ENCODE peak calls at places on chromosomes 5 and 9, in eight cellular contexts. H, Y, Z, P, B, Q, N and G are unnamed samples.

GRCh38 chr5:168701641-168702040 is 122.5 kb upstream of the PANK3 start:
- DNase-seq in N (no peak), P (no peak), H (no peak), Q (no peak), Y (no peak), Z (no peak), B (no peak), G (no peak)

GRCh38 chr5:94749048-94749447 is 130.6 kb downstream of the SLF1 start:
- DNase-seq in P (no peak), Q (no peak), Z (no peak), Y (no peak), H (no peak), B (no peak), N (no peak), G (no peak)

GRCh38 chr5:3348576-3349535 is 246.8 kb upstream of the IRX1 start:
- DNase-seq in H (peak; percentile 9), Q (no peak), B (no peak), Z (no peak), P (no peak), Y (no peak), N (no peak), G (no peak)

GRCh38 chr5:82335807-82336206 is 57.7 kb upstream of the RPS23 start:
- DNase-seq in N (no peak), Q (peak; percentile 69), Y (no peak), P (no peak), H (no peak), B (no peak), Z (no peak), G (no peak)

GRCh38 chr5:93902288-93902687 is 160.9 kb upstream of the POU5F2 start:
- DNase-seq in Z (no peak), P (no peak), B (no peak), H (no peak), Q (no peak), Y (no peak), N (no peak), G (no peak)

GRCh38 chr9:108473209-108474112 is 382.3 kb downstream of the ACTL7B start:
- DNase-seq in N (no peak), P (peak; percentile 78), Z (no peak), Q (peak; percentile 61), H (peak; percentile 57), Y (no peak), B (no peak), G (peak; percentile 90)

GRCh38 chr5:6125781-6126180 is 252.6 kb downstream of the MED10 start:
- DNase-seq in Q (no peak), N (no peak), Y (no peak), B (no peak), Z (no peak), H (no peak), P (no peak), G (no peak)

GRCh38 chr9:8282555-8282954 is 483.0 kb upstream of the DMAC1 start:
- DNase-seq in P (no peak), Y (no peak), N (no peak), H (no peak), Z (no peak), B (peak; percentile 52), Q (no peak), G (no peak)

GRCh38 chr5:173781826-173782670 is 106.1 kb upstream of the CPEB4 start:
- DNase-seq in P (peak; percentile 86), H (peak; percentile 92), N (peak; percentile 57), Q (peak; percentile 94), Z (peak; percentile 75), Y (peak; percentile 60), B (no peak), G (peak; percentile 95)

GRCh38 chr5:137563301-137563645 is 64.1 kb upstream of the SPOCK1 start:
- DNase-seq in N (no peak), Q (no peak), Y (no peak), P (no peak), H (no peak), B (no peak), Z (no peak), G (no peak)

GRCh38 chr9:73179594-73179993 is 27.9 kb downstream of the ANXA1 start:
- DNase-seq in P (no peak), Q (peak; percentile 16), Z (no peak), N (no peak), Y (no peak), B (peak; percentile 73), H (no peak), G (no peak)

GRCh38 chr5:61881821-61882220 is 424.2 kb upstream of the KIF2A start:
- DNase-seq in B (no peak), Z (no peak), Y (no peak), Q (peak; percentile 3), H (no peak), N (no peak), P (peak; percentile 58), G (no peak)

GRCh38 chr9:127915801-127916664 is 808 bp downstream of the ST6GALNAC4 start:
- DNase-seq in Y (no peak), Z (no peak), N (peak; percentile 49), B (no peak), H (no peak), Q (no peak), P (no peak), G (no peak)

GRCh38 chr9:72029986-72030385 is 30.4 kb downstream of the C9orf57 start:
- DNase-seq in P (peak; percentile 21), Z (no peak), Y (no peak), N (no peak), Q (no peak), B (no peak), H (no peak), G (no peak)

GRCh38 chr9:114524401-114524800 is 19.1 kb upstream of the WHRN start:
- DNase-seq in B (no peak), N (no peak), P (no peak), H (no peak), Q (no peak), Y (no peak), Z (no peak), G (no peak)

GRCh38 chr9:84393266-84393905 is 52.8 kb upstream of the SLC28A3 start:
- DNase-seq in B (no peak), Y (no peak), H (no peak), P (no peak), Q (no peak), Z (no peak), N (no peak), G (no peak)

GRCh38 chr9:10054456-10054855 is 558.3 kb downstream of the PTPRD start:
- DNase-seq in B (no peak), N (no peak), Y (no peak), Q (no peak), P (no peak), H (no peak), Z (no peak), G (no peak)

GRCh38 chr5:130875673-130876072 is 289.4 kb downstream of the HINT1 start:
- DNase-seq in N (no peak), Q (no peak), B (no peak), Y (no peak), Z (no peak), H (no peak), P (no peak), G (no peak)

GRCh38 chr5:32458799-32459400 is 14.4 kb upstream of the ZFR start:
- DNase-seq in Y (no peak), Q (no peak), P (no peak), H (no peak), B (no peak), Z (no peak), N (no peak), G (no peak)

GRCh38 chr5:139342423-139342723 is 719 bp downstream of the PAIP2 start:
- DNase-seq in B (no peak), Y (no peak), H (no peak), Q (no peak), Z (no peak), N (no peak), P (no peak), G (no peak)

GRCh38 chr9:125659201-125659840 is 47.7 kb downstream of the MAPKAP1 start:
- DNase-seq in Y (no peak), B (no peak), P (peak; percentile 25), H (no peak), Z (no peak), N (no peak), Q (peak; percentile 38), G (no peak)

GRCh38 chr5:87156631-87157030 is 111.1 kb upstream of the RASA1 start:
- DNase-seq in P (peak; percentile 50), Z (no peak), Y (no peak), H (no peak), Q (no peak), B (no peak), N (no peak), G (no peak)

GRCh38 chr9:78408388-78408787 is 111.5 kb downstream of the PSAT1 start:
- DNase-seq in H (no peak), Q (no peak), Z (no peak), P (no peak), Y (no peak), N (no peak), B (no peak), G (no peak)

GRCh38 chr5:32916648-32917047 is 205.5 kb downstream of the NPR3 start:
- DNase-seq in H (no peak), Z (no peak), Q (peak; percentile 52), Y (no peak), B (peak; percentile 50), N (peak; percentile 17), P (peak; percentile 41), G (peak; percentile 28)

GRCh38 chr9:129023036-129023907 is 4.9 kb downstream of the SH3GLB2 start:
- DNase-seq in H (no peak), Y (no peak), Q (peak; percentile 79), B (peak; percentile 36), Z (peak; percentile 38), P (peak; percentile 32), N (peak; percentile 39), G (peak; percentile 62)

GRCh38 chr5:157343842-157344790 is 78.2 kb downstream of the CYFIP2 start:
- DNase-seq in H (no peak), Q (no peak), Y (no peak), N (no peak), B (no peak), Z (no peak), P (no peak), G (no peak)
- H3K4me3 ChIP-seq in H (no peak overlapping the region), Q (no peak overlapping the region), Y (no peak overlapping the region), N (no peak overlapping the region), B (no peak overlapping the region), Z (no peak overlapping the region), P (no peak overlapping the region), G (no peak overlapping the region)

DNA sequence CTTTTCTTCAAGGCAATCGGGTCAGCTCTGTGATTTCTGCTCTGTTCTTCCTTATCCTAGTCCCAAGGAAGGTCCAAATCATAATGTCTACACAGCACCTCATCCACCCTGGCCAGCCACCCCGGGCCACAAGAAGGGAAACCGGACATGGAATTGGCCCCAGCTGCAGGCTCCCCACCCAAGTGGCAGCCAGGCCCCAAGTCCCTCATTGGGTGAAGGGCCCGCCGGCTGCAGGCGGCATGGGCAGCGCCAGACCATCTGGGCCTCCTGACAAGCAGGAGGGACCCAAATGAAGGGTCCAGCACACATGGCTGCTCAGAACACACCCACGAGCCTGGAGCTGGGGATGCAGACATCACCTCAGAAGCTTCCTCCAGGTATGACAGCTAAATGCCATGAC is 33.7 kb downstream of the BICD2 start:
- DNase-seq in Z (no peak), P (no peak), B (no peak), H (no peak), N (no peak), Y (no peak), Q (no peak), G (no peak)
- TF ChIP-seq CTCF in Z (no peak), P (no peak), B (no peak), H (no peak), N (no peak), Y (no peak), Q (no peak), G (no peak)

GRCh38 chr5:154501566-154501965 is 23.5 kb upstream of the HAND1 start:
- DNase-seq in P (no peak), Q (no peak), Z (no peak), B (no peak), N (no peak), Y (no peak), H (no peak), G (no peak)
- H3K4me3 ChIP-seq in P (no peak overlapping the region), Q (no peak overlapping the region), Z (no peak overlapping the region), B (no peak overlapping the region), N (no peak overlapping the region), Y (no peak overlapping the region), H (no peak overlapping the region), G (no peak overlapping the region)

GRCh38 chr5:78920604-78921003 is 64.5 kb downstream of the ARSB start:
- DNase-seq in H (no peak), Z (no peak), N (no peak), Y (no peak), Q (peak; percentile 71), B (no peak), P (no peak), G (peak; percentile 72)
- TF ChIP-seq CTCF in H (no peak), Z (peak; percentile 55), N (no peak), Y (peak; percentile 17), Q (peak; percentile 55), B (peak; percentile 30), P (no peak), G (peak; percentile 56)